ENCODE peak calls at places on chromosomes 12 and 14, in nine cellular contexts. T is body of pancreas; L is psoas muscle; E is effector memory CD4-positive, alpha-beta T cell; B is small intestine; H is cardiac muscle cell; Z is endothelial cell of umbilical vein; D is left ventricle myocardium inferior; A is hepatocyte. M is an unnamed sample.

GRCh38 chr12:52358575-52359350 is 8.5 kb downstream of the KRT85 start:
- DNase-seq in B (no peak), T (no peak), H (no peak), L (no peak), A (no peak), Z (no peak), E (no peak), D (no peak), M (peak)

GRCh38 chr12:71641390-71641789 is 22.3 kb downstream of the ZFC3H1 start:
- DNase-seq in T (no peak), Z (no peak), L (no peak), H (no peak), E (no peak), A (no peak), B (no peak), D (no peak), M (no peak)

GRCh38 chr12:122126713-122127597 is 47.1 kb downstream of the IL31 start:
- DNase-seq in B (peak), H (no peak), A (no peak), Z (no peak), T (no peak), E (no peak), D (no peak), L (no peak), M (no peak)

GRCh38 chr14:93285048-93285447 is 47.8 kb downstream of the BTBD7 start:
- DNase-seq in E (no peak), L (no peak), T (no peak), H (peak), Z (peak), D (no peak), B (no peak), A (no peak), M (no peak)

GRCh38 chr14:105074601-105075053 is 9.4 kb upstream of the GPR132 start:
- DNase-seq in Z (no peak), B (no peak), A (peak), L (peak), T (no peak), D (no peak), E (no peak), H (no peak), M (no peak)

GRCh38 chr14:67964391-67964812 is 144.8 kb downstream of the RAD51B start:
- DNase-seq in E (no peak), B (peak), D (no peak), L (no peak), A (peak), Z (no peak), T (no peak), H (peak), M (no peak)

GRCh38 chr14:100539319-100539645 is 47.9 kb downstream of the BEGAIN start:
- DNase-seq in D (no peak), H (no peak), B (no peak), T (no peak), A (no peak), L (peak), Z (no peak), E (no peak), M (no peak)

GRCh38 chr12:65279387-65280112 is 1.1 kb downstream of the MSRB3 start:
- DNase-seq in T (no peak), B (no peak), L (no peak), A (no peak), D (no peak), E (no peak), H (no peak), Z (peak), M (no peak)

GRCh38 chr14:75402867-75403413 is 24.9 kb upstream of the JDP2 start:
- DNase-seq in Z (no peak), L (no peak), D (no peak), H (peak), E (no peak), A (no peak), T (no peak), B (peak), M (no peak)

GRCh38 chr14:94462763-94463572 is 10.4 kb upstream of the SERPINA11 start:
- DNase-seq in A (no peak), T (no peak), B (no peak), Z (no peak), L (no peak), D (no peak), E (no peak), H (no peak), M (no peak)

GRCh38 chr12:78210894-78211302 is 380.2 kb downstream of the NAV3 start:
- DNase-seq in H (peak), E (no peak), A (peak), T (no peak), B (no peak), D (no peak), L (no peak), Z (peak), M (no peak)

GRCh38 chr14:101077511-101078074 is 174.1 kb upstream of the RTL1 start:
- DNase-seq in T (no peak), A (peak), D (no peak), L (no peak), B (no peak), E (no peak), Z (peak), H (peak), M (no peak)

GRCh38 chr14:24829862-24830261 is 195.9 kb upstream of the GZMB start:
- DNase-seq in T (no peak), D (no peak), L (no peak), Z (no peak), H (no peak), B (peak), E (no peak), A (no peak), M (no peak)

GRCh38 chr14:89000007-89000942 is 175.8 kb downstream of the TTC8 start:
- DNase-seq in B (peak), A (peak), E (no peak), L (peak), H (peak), Z (peak), T (peak), D (no peak), M (no peak)

GRCh38 chr12:124616394-124617343 is 49.3 kb upstream of the NCOR2 start:
- DNase-seq in B (no peak), A (no peak), L (no peak), H (no peak), Z (no peak), D (no peak), T (no peak), E (no peak), M (no peak)

GRCh38 chr12:123532021-123532420 is 1.5 kb downstream of the RILPL1 start:
- DNase-seq in D (no peak), E (no peak), H (peak), T (no peak), Z (peak), L (no peak), B (no peak), A (no peak), M (no peak)

GRCh38 chr12:56126732-56127239 is 1.3 kb upstream of the ESYT1 start:
- DNase-seq in L (no peak), T (no peak), Z (peak), E (no peak), D (no peak), H (no peak), B (no peak), A (no peak), M (no peak)

GRCh38 chr12:49847161-49847560 is 4.3 kb upstream of the BCDIN3D start:
- DNase-seq in H (no peak), D (no peak), T (no peak), A (no peak), E (no peak), B (no peak), Z (no peak), L (no peak), M (no peak)

GRCh38 chr14:45716506-45716905 is 463.5 kb upstream of the MIS18BP1 start:
- DNase-seq in E (no peak), A (peak), Z (no peak), T (no peak), D (no peak), H (no peak), L (no peak), B (no peak), M (no peak)

GRCh38 chr12:122206111-122206881 is 2.8 kb downstream of the B3GNT4 start:
- DNase-seq in B (no peak), E (no peak), T (no peak), L (no peak), H (no peak), A (no peak), D (no peak), Z (no peak), M (no peak)

GRCh38 chr12:42145197-42145549 is 499 bp upstream of the GXYLT1 start:
- DNase-seq in Z (no peak), E (no peak), H (no peak), D (no peak), L (no peak), T (no peak), A (peak), B (peak), M (no peak)

GRCh38 chr12:52836042-52836466 is 1.9 kb upstream of the KRT79 start:
- DNase-seq in D (no peak), Z (peak), T (no peak), H (peak), L (no peak), B (no peak), E (no peak), A (no peak), M (no peak)

DNA sequence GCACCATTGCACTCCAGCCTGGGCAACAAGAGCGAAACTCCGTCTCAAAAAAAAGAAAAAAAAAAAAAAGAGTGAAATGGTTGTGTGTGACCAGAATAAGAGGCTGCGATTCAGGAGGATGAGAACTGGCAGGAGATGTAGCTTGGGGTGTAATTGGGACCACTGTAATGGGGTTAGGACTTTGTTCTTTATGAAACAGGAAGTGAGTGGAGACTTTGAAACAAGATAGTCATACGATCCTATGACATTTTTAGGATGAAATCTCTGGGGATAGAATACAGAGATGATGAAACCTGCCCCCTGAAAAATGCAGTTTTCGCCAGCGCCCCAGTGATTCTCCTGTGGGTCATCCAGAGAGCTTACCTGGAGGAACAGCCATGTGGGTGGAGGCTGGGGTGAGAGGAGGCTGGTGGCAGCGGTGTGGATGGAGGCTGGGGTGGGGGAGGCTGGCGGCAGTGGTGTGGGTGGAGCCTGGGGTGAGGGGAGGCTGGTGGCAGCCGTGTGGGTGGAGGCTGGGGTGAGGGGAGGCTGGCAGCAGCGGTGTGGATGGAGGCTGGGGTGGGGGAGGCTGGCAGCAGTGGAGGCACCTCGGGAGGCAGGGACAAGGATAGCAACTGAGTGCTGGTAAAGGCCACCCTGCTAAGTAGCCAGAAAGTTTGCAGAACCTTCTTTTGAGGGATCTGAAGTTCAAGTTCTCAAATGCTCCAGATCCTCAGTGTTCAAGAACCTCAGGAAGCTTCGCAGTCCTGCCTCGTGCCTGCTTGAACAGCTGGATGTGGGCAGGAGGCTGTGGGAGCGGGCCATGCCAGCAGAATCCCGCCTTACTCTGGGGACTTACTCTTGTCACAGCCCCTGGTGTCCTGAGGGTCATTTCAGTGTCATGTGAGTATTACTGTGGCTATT is 20.2 kb downstream of the FBXL14 start:
- DNase-seq in L (no peak), A (peak), Z (no peak), E (no peak), D (no peak), B (no peak), H (no peak), T (no peak), M (no peak)
- H3K27ac ChIP-seq in L (no peak), A (no peak), Z (no peak), E (no peak), D (no peak), B (no peak), H (peak), T (no peak), M (no peak)

DNA sequence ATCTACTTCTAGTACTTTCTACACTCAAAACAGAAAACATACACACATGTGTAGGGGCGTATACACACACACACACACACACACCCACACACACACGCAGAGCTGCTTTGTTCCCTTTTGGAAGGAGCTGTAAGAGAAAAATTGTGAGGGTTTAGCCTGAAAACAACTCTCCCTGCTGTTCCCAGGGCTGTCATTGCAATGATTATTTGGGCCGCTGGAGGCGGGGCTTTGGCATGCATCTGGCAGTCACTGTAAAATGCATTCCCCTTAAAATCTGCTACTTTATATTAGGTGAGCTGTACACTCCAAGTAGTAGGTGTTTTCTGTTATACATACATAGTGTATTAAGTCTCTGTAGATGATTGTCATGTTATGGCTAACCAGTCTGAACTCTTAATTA is 29.1 kb upstream of the SLC38A2 start:
- DNase-seq in Z (peak), L (no peak), E (no peak), A (peak), D (peak), T (peak), B (no peak), H (peak), M (no peak)
- H3K27ac ChIP-seq in Z (no peak), L (no peak), E (no peak), A (peak), D (peak), T (no peak), B (no peak), H (no peak), M (no peak)

DNA sequence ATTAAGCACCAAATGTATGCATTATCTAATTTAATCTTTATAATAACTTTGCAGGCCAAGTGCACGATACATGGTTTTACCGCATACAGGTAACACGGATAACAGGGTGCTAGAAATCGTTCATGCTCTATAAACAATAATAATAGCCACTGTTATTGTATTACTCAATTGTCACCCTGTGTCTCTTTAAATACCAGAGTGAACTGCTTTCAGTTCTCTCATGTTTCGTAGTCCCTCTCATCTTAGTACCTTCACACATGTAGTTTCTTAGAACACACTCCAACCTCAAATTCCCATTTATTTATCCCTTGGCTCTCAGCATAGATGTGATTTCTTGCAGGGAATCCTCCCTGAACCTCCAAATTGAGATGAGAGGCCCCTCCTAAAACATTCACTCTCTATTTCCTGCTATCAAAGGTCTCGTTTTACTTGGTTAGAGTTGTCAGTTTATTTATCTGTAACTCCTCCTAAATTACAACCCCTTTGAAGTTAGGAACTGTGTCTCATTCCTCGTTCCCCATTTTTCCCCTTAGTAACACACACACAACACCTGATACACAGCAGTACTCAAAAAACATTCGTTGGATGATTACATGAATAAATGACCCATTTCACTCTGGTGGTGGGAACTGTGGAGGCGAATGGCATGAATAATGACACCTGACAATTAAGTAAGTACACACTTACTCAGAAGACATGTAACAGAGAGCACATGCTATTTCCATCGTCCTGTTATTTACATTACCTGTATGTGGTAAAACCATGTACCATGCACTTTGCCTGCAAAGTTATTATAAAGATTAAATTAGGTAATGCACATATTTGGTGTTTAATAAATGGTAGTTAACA is 134.6 kb downstream of the BTG1 start:
- DNase-seq in E (no peak), Z (no peak), L (no peak), T (no peak), D (no peak), A (no peak), H (no peak), B (no peak), M (no peak)
- H3K27ac ChIP-seq in E (peak), Z (no peak), L (no peak), T (no peak), D (no peak), A (no peak), H (peak), B (no peak), M (no peak)

GRCh38 chr12:120265203-120265482 is 387 bp downstream of the PXN start:
- DNase-seq in E (no peak), A (no peak), B (no peak), Z (no peak), D (no peak), H (no peak), T (no peak), L (no peak), M (no peak)
- H3K27ac ChIP-seq in E (peak), A (peak), B (peak), Z (peak), D (peak), H (no peak), T (peak), L (peak), M (peak)

GRCh38 chr14:103695331-103696026 is 19.8 kb downstream of the XRCC3 start:
- DNase-seq in E (no peak), B (no peak), L (no peak), A (no peak), T (no peak), H (no peak), Z (no peak), D (no peak), M (no peak)
- H3K27ac ChIP-seq in E (no peak), B (no peak), L (no peak), A (peak), T (no peak), H (peak), Z (no peak), D (peak), M (no peak)

GRCh38 chr12:130203151-130203550 is 40.9 kb downstream of the FZD10 start:
- DNase-seq in A (no peak), E (no peak), D (no peak), Z (no peak), L (no peak), T (no peak), H (no peak), B (no peak), M (no peak)

GRCh38 chr12:130201037-130201436 is 38.8 kb downstream of the FZD10 start:
- DNase-seq in B (no peak), E (no peak), T (no peak), Z (no peak), A (no peak), L (no peak), H (no peak), D (no peak), M (no peak)

GRCh38 chr12:130202201-130202600 is 39.9 kb downstream of the FZD10 start:
- DNase-seq in Z (no peak), L (no peak), B (no peak), A (no peak), D (no peak), T (no peak), E (no peak), H (no peak), M (no peak)

GRCh38 chr12:130205531-130205930 is 43.3 kb downstream of the FZD10 start:
- DNase-seq in D (no peak), Z (no peak), B (no peak), L (no peak), E (no peak), A (no peak), T (no peak), H (no peak), M (no peak)

DNA sequence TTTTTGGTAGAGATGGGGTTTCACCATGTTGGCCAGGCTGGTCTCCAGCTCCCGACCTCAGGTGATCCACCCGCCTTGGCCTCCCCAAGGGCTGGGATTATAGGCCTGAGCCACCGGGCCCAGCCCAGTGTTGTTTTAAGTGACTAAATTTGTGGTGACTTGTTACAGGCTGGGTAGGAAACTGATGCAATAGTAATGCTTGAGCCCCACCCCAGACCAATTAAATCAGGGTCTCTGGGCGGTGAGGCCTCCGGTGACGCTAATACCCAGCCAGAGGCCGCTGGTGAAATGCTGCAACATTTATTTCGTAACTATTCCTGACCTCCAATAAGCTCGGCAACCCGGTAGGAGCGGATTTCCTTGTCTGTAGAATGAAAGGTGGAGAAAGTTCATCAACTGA is 42.2 kb downstream of the FZD10 start:
- DNase-seq in E (no peak), Z (no peak), D (no peak), L (no peak), B (no peak), T (no peak), H (no peak), A (no peak), M (no peak)
- H3K27ac ChIP-seq in E (no peak), Z (no peak), D (no peak), L (no peak), B (no peak), T (no peak), H (no peak), A (no peak), M (no peak)

DNA sequence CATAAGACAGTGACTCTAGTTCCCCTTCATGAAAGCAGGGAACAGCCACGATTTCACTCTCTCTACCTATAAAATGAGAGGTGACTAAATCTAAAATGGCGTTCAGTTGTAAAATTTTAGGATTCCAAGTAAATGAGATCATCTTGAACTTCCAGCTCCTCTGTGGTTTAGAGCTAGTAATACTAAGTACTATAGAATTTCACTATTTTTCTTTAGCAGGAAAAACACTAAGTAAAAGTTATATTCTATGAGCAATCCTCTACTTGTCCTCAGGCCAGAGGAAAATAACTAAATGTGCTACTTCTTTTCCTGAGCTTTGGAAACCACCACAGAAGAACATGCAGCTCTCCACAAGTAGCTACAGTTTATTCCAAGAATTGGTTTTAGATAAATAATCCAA is 55.6 kb downstream of the NIN start:
- DNase-seq in H (peak), A (peak), E (no peak), Z (peak), D (no peak), B (no peak), T (no peak), L (no peak), M (no peak)
- H3K27ac ChIP-seq in H (no peak), A (peak), E (no peak), Z (peak), D (peak), B (peak), T (no peak), L (peak), M (no peak)

M was measured in CD8-positive, alpha-beta memory T cell.